ENCODE peak calls at places on chromosomes 7 and 10, in four cellular contexts. G, N, J and R are unnamed samples. For H3K36me3, H3K9me3 and H3K4me1, the result is how much of the 10 kb centered on the place peaks cover.

GRCh38 chr7:123023126-123023525 is 27.6 kb upstream of the TAS2R16 start:
- DNase-seq in G (no peak), N (no peak), J (no peak), R (no peak)

GRCh38 chr7:105745681-105746330 is 130.6 kb downstream of the ATXN7L1 start:
- DNase-seq in G (no peak), N (no peak), J (no peak), R (no peak)

GRCh38 chr7:121259826-121260225 is 69.0 kb upstream of the WNT16 start:
- DNase-seq in G (no peak), N (no peak), J (no peak), R (no peak)

GRCh38 chr10:60235001-60235400 is 154.7 kb downstream of the ANK3 start:
- DNase-seq in G (no peak), N (no peak), J (no peak), R (no peak)

GRCh38 chr7:131409129-131409766 is 81.6 kb downstream of the MKLN1 start:
- DNase-seq in G (no peak), N (no peak), J (no peak), R (no peak)

GRCh38 chr10:72321248-72322029 is 33.3 kb downstream of the DNAJB12 start:
- DNase-seq in G (no peak), N (no peak), J (no peak), R (no peak)

GRCh38 chr10:30827531-30828120 is 198.1 kb upstream of the LYZL2 start:
- DNase-seq in G (no peak), N (no peak), J (no peak), R (no peak)

GRCh38 chr10:59311025-59311424 is 51.3 kb downstream of the FAM13C start:
- DNase-seq in G (no peak), N (no peak), J (no peak), R (no peak)

GRCh38 chr7:3095046-3095445 is 51.4 kb upstream of the CARD11 start:
- DNase-seq in G (no peak), N (no peak), J (peak), R (no peak)

GRCh38 chr10:24415455-24416169 is 206.7 kb downstream of the KIAA1217 start:
- DNase-seq in G (no peak), N (peak), J (peak), R (peak)

GRCh38 chr7:25859412-25859704 is 292.6 kb upstream of the NFE2L3 start:
- DNase-seq in G (no peak), N (no peak), J (no peak), R (no peak)

GRCh38 chr7:37354661-37355131 is 94.0 kb downstream of the ELMO1 start:
- DNase-seq in G (no peak), N (no peak), J (peak), R (peak)

GRCh38 chr7:12851841-12852240 is 164.4 kb downstream of the ARL4A start:
- DNase-seq in G (no peak), N (no peak), J (no peak), R (no peak)

GRCh38 chr10:13633689-13634088 is 46.9 kb downstream of the PRPF18 start:
- DNase-seq in G (no peak), N (peak), J (no peak), R (peak)

GRCh38 chr10:50312464-50313437 is 61.4 kb upstream of the ASAH2 start:
- DNase-seq in G (no peak), N (no peak), J (no peak), R (no peak)

GRCh38 chr10:60733189-60733815 is 45.0 kb upstream of the CDK1 start:
- DNase-seq in G (no peak), N (peak), J (peak), R (no peak)

GRCh38 chr10:47350671-47351640 is 2.8 kb downstream of the RBP3 start:
- DNase-seq in G (no peak), N (no peak), J (no peak), R (no peak)

GRCh38 chr7:17411922-17412321 is 113.5 kb downstream of the AHR start:
- DNase-seq in G (no peak), N (no peak), J (no peak), R (no peak)

GRCh38 chr7:2807846-2808772 is 36.0 kb downstream of the GNA12 start:
- DNase-seq in G (no peak), N (no peak), J (no peak), R (no peak)

GRCh38 chr10:14074062-14074884 is 256.5 kb downstream of the FRMD4A start:
- DNase-seq in G (peak), N (peak), J (peak), R (peak)

GRCh38 chr10:127999801-128000200 is 92.9 kb downstream of the PTPRE start:
- DNase-seq in G (no peak), N (no peak), J (no peak), R (no peak)

GRCh38 chr7:80661729-80662128 is 23.3 kb downstream of the CD36 start:
- DNase-seq in G (no peak), N (no peak), J (no peak), R (no peak)

GRCh38 chr7:158648787-158649186 is 55.8 kb downstream of the NCAPG2 start:
- DNase-seq in G (peak), N (no peak), J (no peak), R (no peak)

DNA sequence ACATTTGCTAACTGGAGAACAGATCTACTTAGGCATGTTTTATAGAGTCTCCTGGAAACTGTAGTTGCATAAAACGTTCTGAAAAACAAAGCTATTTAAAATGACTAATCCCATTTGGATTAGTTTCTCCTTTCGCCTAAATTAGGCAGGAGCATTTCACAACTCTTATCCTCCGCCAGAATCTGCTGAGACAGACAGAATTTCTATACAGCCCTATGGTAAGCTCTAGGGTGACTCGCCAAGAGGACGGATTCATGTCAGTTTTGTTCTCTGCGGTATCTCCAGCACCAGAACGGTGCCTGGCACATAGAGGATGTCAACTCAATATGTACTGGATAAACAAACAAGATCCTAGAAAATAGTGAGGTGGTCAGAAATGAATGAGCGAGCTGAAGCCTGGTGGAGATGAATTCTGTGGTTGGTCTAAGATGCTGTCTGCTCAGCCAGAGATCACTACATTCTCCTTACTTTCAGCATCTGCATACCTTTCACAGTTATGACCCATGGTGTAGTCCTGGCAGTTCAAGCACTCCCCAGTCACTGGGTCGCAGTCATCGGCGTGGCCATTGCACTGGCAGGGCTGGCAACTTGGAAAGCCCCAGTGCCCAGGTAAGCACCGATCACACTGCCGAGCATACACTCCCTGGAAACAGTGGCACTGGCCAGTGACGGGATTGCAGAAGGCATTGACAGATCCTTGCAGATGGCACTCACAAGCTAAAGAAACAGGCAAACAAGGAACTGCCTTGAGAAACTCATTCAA is 44.0 kb downstream of the LAMB1 start:
- DNase-seq in G (no peak), N (no peak), J (no peak), R (no peak)
- H3K36me3 ChIP-seq in G (half or more), N (half or more), J (half or more), R (half or more)

DNA sequence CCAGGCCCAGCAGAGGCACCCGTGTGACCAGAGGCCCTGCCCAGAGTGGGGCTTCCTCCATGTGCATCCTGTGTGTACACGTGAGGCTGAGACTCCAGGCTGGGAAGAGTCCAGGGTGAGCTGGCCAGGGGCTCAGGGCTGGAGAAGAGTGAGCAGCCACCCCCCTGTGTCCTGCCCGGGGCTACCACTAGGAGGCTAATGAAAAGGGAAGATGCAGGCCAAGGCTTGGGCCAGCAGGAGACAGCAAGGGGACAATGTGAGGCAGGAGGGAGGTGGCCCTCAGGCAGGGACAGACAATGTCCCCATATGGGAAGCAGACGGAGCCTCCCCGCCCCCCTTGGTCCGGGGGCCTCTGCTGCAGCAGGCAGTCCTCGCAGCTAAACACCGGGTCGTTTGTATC is 102.0 kb downstream of the HIF1AN start:
- DNase-seq in G (peak), N (peak), J (no peak), R (no peak)
- H3K9me3 ChIP-seq in G (under half), N (under half), J (under half), R (under half)

DNA sequence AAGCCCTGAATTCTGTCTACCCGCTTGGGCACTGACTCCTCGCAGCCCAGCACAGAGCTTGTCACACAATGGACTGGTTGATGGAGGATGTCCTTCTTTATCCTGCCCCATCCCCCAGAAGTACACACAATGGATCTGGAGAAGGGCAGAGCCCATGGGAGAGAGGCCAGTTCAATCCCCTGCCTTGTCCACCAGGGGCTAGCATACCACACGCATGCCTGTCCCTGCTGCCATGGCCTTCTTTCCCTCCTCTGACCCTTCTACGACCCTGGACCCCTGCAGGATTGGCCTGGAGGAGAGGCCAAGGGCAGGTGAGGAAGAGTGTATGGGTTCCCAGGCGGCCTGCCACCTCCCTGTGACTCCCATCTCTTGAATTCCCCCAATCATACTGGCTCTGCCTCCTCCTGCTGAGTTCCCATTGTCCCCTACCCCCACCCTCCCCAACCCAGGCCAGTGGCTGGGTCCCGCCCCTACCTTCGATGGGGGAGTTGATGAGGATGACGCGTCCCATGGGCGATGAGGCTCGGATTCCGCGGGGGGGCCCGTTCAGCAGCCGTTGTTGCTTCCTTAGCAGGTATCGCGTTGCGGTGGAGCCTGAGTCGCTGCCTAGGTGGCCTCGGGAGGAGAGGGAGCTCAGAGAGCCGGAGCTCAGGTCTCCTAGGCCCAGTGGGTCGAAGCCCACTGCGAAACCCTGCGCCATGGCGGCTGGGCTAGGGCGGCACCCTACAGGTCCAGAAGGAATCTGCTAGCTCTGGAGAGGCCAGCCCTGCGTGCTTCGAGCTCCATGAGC is 1.2 kb downstream of the PDZD7 start:
- DNase-seq in G (no peak), N (no peak), J (no peak), R (no peak)
- H3K4me1 ChIP-seq in G (half or more), N (under half), J (under half), R (under half)

DNA sequence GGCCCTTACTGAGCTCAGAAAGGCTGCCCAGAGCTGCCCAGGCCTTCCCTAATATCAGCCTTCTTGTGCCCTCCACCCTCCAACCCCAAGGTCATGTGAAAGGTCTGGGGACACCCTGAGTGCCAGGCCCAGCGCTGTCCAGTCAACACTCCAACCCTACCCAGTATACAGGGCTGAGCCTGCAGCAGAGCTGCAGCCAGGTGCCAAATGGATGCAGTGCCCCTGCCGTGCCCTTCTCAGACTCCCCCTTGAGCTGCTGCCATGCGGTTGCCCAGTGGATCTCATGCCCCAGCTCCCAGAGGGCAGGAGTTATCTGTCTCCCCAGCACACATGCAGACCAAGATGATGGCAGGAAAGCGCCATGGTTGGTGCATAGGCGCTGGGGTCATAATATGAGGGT is 61.5 kb downstream of the ZMIZ1 start:
- DNase-seq in G (no peak), N (no peak), J (no peak), R (no peak)
- H3K36me3 ChIP-seq in G (half or more), N (under half), J (under half), R (under half)

GRCh38 chr7:157603005-157603404 is 266.2 kb downstream of the DNAJB6 start:
- DNase-seq in G (no peak), N (no peak), J (peak), R (no peak)
- H3K9me3 ChIP-seq in G (under half), N (under half), J (under half), R (under half)

GRCh38 chr7:132430863-132431822 is 145.1 kb downstream of the PLXNA4 start:
- DNase-seq in G (no peak), N (peak), J (no peak), R (no peak)

GRCh38 chr7:132430466-132430862 is 145.8 kb downstream of the PLXNA4 start:
- DNase-seq in G (no peak), N (no peak), J (no peak), R (no peak)

GRCh38 chr7:132434041-132434440 is 142.2 kb downstream of the PLXNA4 start:
- DNase-seq in G (no peak), N (no peak), J (no peak), R (no peak)

GRCh38 chr7:132435016-132435990 is 141.0 kb downstream of the PLXNA4 start:
- DNase-seq in G (no peak), N (peak), J (no peak), R (no peak)

DNA sequence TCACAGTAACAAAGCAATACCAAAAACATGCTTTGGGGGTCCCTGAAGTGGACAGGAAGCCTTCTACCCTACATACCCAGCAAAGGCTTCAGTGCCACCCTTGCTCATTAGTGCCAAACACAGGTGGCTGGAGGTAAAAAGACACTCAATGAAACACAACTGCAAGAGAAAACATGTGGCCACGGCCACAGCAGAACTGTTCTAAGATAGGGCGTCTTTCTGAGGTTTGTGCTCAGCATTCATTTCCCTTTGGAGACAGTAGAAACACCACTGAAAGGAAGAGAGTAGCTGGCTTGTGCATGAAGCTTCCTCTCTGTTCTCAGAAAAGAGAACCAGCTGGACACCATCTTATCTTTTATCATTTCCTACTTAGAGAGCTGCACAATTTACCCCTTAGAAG is 143.0 kb downstream of the PLXNA4 start:
- DNase-seq in G (no peak), N (no peak), J (no peak), R (no peak)
- H3K4me1 ChIP-seq in G (under half), N (half or more), J (under half), R (half or more)

GRCh38 chr7:43625977-43626376 is 43.1 kb downstream of the STK17A start:
- DNase-seq in G (no peak), N (no peak), J (no peak), R (no peak)
- H3K36me3 ChIP-seq in G (under half), N (half or more), J (half or more), R (under half)